ENCODE peak calls at places on chromosomes 11 and 22, in four cellular contexts. G is GM12878, J is H1, S is HepG2. N is an unnamed sample.
A peak's percentile ranks its signal among the peaks of the same experiment; 100 is the strongest.

GRCh38 chr22:18031670-18032454 is 7.5 kb upstream of the MICAL3 start:
- DNase-seq in J (no peak), G (no peak), S (no peak), N (no peak)

GRCh38 chr11:68632802-68633201 is 51.5 kb upstream of the GAL start:
- DNase-seq in G (no peak), J (peak; percentile 39), S (peak; percentile 67), N (peak; percentile 64)

GRCh38 chr11:128630367-128631230 is 43.2 kb upstream of the ETS1 start:
- DNase-seq in G (peak; percentile 89), J (peak; percentile 50), S (peak; percentile 62), N (peak; percentile 81)

GRCh38 chr22:24587948-24588347 is 4.9 kb downstream of the LRRC75B start:
- DNase-seq in S (no peak), J (no peak), G (no peak), N (no peak)

GRCh38 chr11:69500285-69501120 is 19.0 kb downstream of the LINC01488 start:
- DNase-seq in G (no peak), S (no peak), J (no peak), N (no peak)

GRCh38 chr11:102776454-102776853 is 4.0 kb downstream of the MMP10 start:
- DNase-seq in J (no peak), S (no peak), G (no peak), N (no peak)

GRCh38 chr11:47271328-47271727 is 1.4 kb downstream of the MADD start:
- DNase-seq in J (no peak), S (no peak), G (no peak), N (no peak)

GRCh38 chr11:120226242-120226641 is 13.7 kb upstream of the POU2F3 start:
- DNase-seq in S (no peak), G (no peak), J (no peak), N (no peak)

GRCh38 chr11:10366568-10367331 is 61.9 kb downstream of the ADM start:
- DNase-seq in G (peak; percentile 57), J (peak; percentile 90), S (peak; percentile 67), N (peak; percentile 78)

GRCh38 chr11:69944146-69944795 is 125.1 kb upstream of the FGF3 start:
- DNase-seq in S (no peak), J (no peak), G (no peak), N (no peak)

GRCh38 chr11:59776210-59777066 is 21.3 kb downstream of the STX3 start:
- DNase-seq in G (no peak), J (no peak), S (peak; percentile 90), N (no peak)

GRCh38 chr11:77065878-77066228 is 918 bp upstream of the CAPN5 start:
- DNase-seq in S (no peak), G (no peak), J (no peak), N (no peak)

GRCh38 chr11:67371549-67372231 is 1.7 kb downstream of the CLCF1 start:
- DNase-seq in J (no peak), S (peak; percentile 34), G (no peak), N (peak; percentile 67)

GRCh38 chr11:24132471-24132870 is 364.4 kb upstream of the LUZP2 start:
- DNase-seq in G (no peak), S (no peak), J (no peak), N (no peak)

GRCh38 chr11:71447791-71448256 is 369 bp downstream of the DHCR7 start:
- DNase-seq in S (no peak), J (no peak), G (no peak), N (peak; percentile 85)
- TF ChIP-seq BRCA1 in S (no peak), J (no peak), G (no peak), N (no peak)

DNA sequence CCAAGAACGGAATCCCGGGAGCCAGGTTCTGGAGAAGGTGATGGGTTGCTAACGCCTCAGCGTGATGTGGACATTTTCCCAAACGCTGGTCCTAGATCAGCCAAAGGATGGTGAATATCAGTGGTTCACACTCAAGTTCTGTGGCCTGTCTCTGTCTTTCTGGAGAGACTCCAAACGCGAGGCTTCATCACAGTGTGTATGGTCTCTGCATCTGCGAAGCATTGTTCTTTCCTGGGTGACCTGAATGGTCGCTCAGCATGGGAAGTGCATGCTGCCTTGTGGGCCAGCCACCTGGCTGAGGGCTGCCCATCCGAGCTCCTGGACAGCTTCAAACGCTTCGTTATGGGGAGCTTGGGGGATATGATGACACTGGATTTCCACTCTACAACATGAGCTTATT is 810.0 kb downstream of the TBC1D22A start:
- DNase-seq in G (no peak), S (no peak), J (no peak), N (no peak)
- TF ChIP-seq BRCA1 in G (no peak), S (no peak), J (no peak), N (no peak)

DNA sequence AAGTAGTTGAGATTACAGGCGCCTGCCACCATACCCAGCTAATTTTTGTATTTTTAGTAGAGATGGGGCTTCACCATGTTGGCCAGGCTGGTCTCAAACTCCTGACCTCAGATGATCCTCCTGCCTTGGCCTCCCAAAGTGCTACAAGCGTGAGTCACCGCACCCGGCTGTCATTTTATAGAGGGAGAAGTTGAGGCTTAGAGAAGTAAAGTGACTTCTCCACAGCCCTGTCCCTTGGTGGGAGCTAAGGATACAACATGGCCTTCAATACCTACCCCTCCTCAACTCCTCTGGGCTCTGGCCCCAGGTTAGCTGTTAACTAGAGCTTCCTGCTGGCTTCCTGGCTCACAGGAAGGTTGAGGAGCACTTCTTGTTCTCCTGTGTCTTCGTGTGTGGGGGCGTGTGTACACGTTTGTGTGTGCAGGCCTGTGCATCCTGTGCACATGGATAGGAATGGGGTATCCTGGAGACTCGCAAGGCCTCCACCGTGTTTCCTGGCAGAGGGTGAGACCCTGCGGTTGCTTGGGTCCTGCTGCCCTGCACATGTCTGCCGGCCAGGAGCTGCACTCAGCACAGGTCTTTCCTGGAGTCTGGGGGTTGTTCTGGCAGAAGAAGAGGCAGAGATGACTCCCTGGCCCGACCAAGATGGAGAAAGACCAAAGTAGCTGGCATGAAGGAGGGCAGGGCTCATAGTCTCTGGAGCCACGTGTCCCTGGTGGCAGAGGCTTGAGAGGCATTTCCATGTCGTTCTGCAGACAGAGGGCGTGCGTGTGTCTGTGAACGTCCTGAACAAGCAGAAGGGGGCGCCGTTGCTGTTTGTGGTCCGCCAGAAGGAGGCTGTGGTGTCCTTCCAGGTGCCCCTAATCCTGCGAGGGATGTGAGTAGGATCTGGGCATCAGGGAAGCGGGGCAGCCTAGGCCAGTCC is 2.4 kb downstream of the SIDT2 start:
- DNase-seq in G (peak; percentile 46), S (peak; percentile 76), J (peak; percentile 58), N (peak; percentile 75)
- TF ChIP-seq BRCA1 in G (no peak), S (no peak), J (peak; percentile 5), N (no peak)

GRCh38 chr11:131819845-131820244 is 449.4 kb downstream of the NTM start:
- DNase-seq in G (no peak), J (no peak), S (no peak), N (no peak)

GRCh38 chr11:131811380-131811779 is 441.0 kb downstream of the NTM start:
- DNase-seq in S (no peak), G (no peak), J (no peak), N (no peak)

GRCh38 chr11:131817701-131818188 is 447.3 kb downstream of the NTM start:
- DNase-seq in S (no peak), J (no peak), G (no peak), N (no peak)

GRCh38 chr11:131815631-131816030 is 445.2 kb downstream of the NTM start:
- DNase-seq in J (no peak), S (no peak), G (no peak), N (no peak)

DNA sequence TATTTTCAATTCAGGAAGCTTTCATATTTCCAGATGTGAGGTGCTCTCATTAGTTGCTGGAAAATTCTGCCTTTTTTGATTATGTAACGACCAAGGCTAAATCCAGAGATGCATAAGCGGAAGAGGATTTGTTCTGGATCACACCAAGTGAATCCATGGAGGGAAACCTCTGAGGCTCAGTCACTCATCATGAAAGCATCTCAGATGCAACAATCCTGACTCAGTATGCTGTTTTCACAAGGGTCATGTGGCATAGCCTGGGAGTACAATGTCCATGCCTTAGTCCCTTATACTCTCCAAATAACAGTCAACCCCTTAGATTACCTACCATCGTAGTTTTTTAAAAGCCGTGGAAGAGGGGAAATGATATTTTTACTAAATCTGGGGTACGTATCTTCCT is 445.6 kb downstream of the NTM start:
- DNase-seq in S (no peak), J (no peak), G (no peak), N (no peak)
- TF ChIP-seq BRCA1 in S (no peak), J (no peak), G (no peak), N (no peak)

GRCh38 chr11:4607111-4607510 is 920 bp downstream of the TRIM68 start:
- DNase-seq in S (no peak), J (no peak), G (no peak), N (no peak)
- TF ChIP-seq BRCA1 in S (no peak), J (no peak), G (no peak), N (no peak)

DNA sequence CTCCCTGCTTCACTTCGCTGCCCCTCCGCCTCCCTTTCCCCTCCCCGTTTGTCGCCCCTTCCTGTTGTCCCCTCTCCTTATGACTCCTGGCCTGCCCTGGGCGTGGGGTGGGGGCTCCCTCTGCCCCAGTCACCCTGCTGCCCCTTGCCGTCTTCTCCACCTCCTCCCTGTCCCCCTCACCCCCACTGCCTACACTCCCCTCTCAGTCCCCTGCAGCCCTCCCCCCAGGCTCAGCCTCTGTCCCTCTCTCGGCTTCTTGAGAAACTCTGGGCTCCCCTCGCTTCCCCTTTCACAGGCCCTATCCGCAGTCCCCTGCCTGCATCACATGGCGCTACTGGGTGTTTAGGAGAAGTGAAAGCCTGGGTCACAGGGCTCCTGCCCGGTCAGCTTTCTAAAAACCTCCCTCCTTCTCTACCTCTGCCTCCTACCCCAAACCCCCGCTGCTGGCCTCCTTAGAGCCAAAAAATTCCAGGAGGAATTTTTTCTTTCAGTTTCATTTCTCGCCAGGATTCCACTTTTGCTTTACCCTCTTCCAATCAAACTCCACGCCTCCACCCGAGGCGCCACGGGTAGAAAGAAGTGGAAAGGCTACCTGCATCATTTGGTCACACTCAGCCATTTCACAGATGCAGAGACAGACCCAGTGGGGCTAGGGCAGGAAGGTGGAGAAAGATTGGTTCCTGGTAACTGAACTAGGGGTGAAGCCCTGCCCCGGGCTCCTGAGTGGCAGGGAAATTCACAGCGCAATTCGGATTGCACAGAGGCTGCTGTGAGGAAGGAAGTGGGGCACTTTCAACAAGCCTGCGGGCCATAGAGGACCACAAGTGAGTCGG is at the start of gene SLC15A3:
- DNase-seq in G (peak; percentile 61), S (no peak), J (no peak), N (no peak)
- TF ChIP-seq BRCA1 in G (no peak), S (no peak), J (no peak), N (no peak)

GRCh38 chr11:71566081-71566620 is 788 bp downstream of the KRTAP5-10 start:
- DNase-seq in J (no peak), S (no peak), G (no peak), N (no peak)

GRCh38 chr11:71564430-71564829 is 933 bp upstream of the KRTAP5-10 start:
- DNase-seq in J (no peak), S (no peak), G (no peak), N (no peak)

GRCh38 chr11:71562120-71562519 is 3.2 kb upstream of the KRTAP5-10 start:
- DNase-seq in J (no peak), S (no peak), G (no peak), N (no peak)

GRCh38 chr11:71565263-71565662 is at the start of gene KRTAP5-10:
- DNase-seq in J (no peak), S (no peak), G (no peak), N (no peak)

DNA sequence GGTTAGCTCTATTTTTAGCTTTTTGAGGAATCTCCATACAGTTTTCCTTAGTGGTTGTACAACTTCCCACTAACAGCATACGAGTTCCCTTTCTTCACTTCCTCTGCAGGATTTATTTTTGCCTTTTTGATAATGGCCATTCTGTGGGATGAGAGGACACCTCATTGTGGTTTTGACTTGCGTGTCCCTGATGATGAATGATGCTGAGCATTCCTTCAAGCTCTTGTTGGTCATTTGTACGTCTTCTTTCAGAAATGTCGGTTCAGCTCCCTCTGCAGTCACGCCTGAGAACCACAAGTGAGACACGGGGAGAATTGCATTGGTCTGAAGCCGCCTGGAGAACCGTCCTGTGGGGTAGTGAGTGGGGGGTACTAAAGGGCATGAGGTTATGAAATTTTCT is 2.0 kb upstream of the KRTAP5-10 start:
- DNase-seq in G (no peak), J (peak; percentile 7), S (peak; percentile 58), N (peak; percentile 52)
- TF ChIP-seq BRCA1 in G (no peak), J (no peak), S (no peak), N (no peak)

N was measured in K562.